ENCODE peak calls at places on chromosomes 5 and 9, in eight cellular contexts. One of them, this sample, is unnamed. For H3K36me3, the result is how much of the 10 kb centered on the place peaks cover.

GRCh38 chr9:78566948-78567675 is 270.2 kb downstream of the PSAT1 start:
- DNase-seq in tibial artery: no peak
- DNase-seq in body of pancreas: no peak
- DNase-seq in heart right ventricle: no peak
- DNase-seq in colonic mucosa: no peak
- DNase-seq in left ventricle myocardium inferior: no peak
- DNase-seq in right lobe of liver: no peak
- DNase-seq in adrenal gland: no peak
- DNase-seq in this sample: no peak

GRCh38 chr9:125401317-125401716 is 139.7 kb downstream of the GAPVD1 start:
- DNase-seq in adrenal gland: no peak
- DNase-seq in heart right ventricle: no peak
- DNase-seq in left ventricle myocardium inferior: no peak
- DNase-seq in tibial artery: no peak
- DNase-seq in body of pancreas: no peak
- DNase-seq in right lobe of liver: no peak
- DNase-seq in colonic mucosa: no peak
- DNase-seq in this sample: no peak

GRCh38 chr5:143200781-143201398 is 202.6 kb downstream of the NR3C1 start:
- DNase-seq in tibial artery: no peak
- DNase-seq in left ventricle myocardium inferior: peak
- DNase-seq in heart right ventricle: peak
- DNase-seq in body of pancreas: no peak
- DNase-seq in right lobe of liver: no peak
- DNase-seq in adrenal gland: peak
- DNase-seq in colonic mucosa: no peak
- DNase-seq in this sample: peak

GRCh38 chr5:76326559-76327351 is 76.3 kb upstream of the IQGAP2 start:
- DNase-seq in colonic mucosa: no peak
- DNase-seq in heart right ventricle: no peak
- DNase-seq in adrenal gland: no peak
- DNase-seq in tibial artery: no peak
- DNase-seq in body of pancreas: no peak
- DNase-seq in right lobe of liver: no peak
- DNase-seq in left ventricle myocardium inferior: no peak
- DNase-seq in this sample: no peak

GRCh38 chr5:154842689-154843530 is 7.5 kb downstream of the FAXDC2 start:
- DNase-seq in body of pancreas: no peak
- DNase-seq in colonic mucosa: no peak
- DNase-seq in heart right ventricle: no peak
- DNase-seq in tibial artery: no peak
- DNase-seq in right lobe of liver: no peak
- DNase-seq in left ventricle myocardium inferior: no peak
- DNase-seq in adrenal gland: no peak
- DNase-seq in this sample: no peak

GRCh38 chr5:73158313-73158712 is 14.7 kb upstream of the TMEM174 start:
- DNase-seq in left ventricle myocardium inferior: no peak
- DNase-seq in adrenal gland: no peak
- DNase-seq in right lobe of liver: no peak
- DNase-seq in tibial artery: no peak
- DNase-seq in colonic mucosa: no peak
- DNase-seq in body of pancreas: no peak
- DNase-seq in heart right ventricle: no peak
- DNase-seq in this sample: no peak

GRCh38 chr9:104841601-104842106 is 77.7 kb downstream of the NIPSNAP3B start:
- DNase-seq in heart right ventricle: no peak
- DNase-seq in tibial artery: no peak
- DNase-seq in body of pancreas: no peak
- DNase-seq in left ventricle myocardium inferior: no peak
- DNase-seq in right lobe of liver: peak
- DNase-seq in adrenal gland: no peak
- DNase-seq in colonic mucosa: no peak
- DNase-seq in this sample: no peak

GRCh38 chr9:133063159-133063499 is 1.3 kb downstream of the CEL start:
- DNase-seq in tibial artery: no peak
- DNase-seq in body of pancreas: no peak
- DNase-seq in colonic mucosa: no peak
- DNase-seq in left ventricle myocardium inferior: no peak
- DNase-seq in heart right ventricle: no peak
- DNase-seq in right lobe of liver: no peak
- DNase-seq in adrenal gland: no peak
- DNase-seq in this sample: no peak

GRCh38 chr5:27171696-27172362 is 133.4 kb upstream of the CDH9 start:
- DNase-seq in adrenal gland: no peak
- DNase-seq in left ventricle myocardium inferior: no peak
- DNase-seq in colonic mucosa: no peak
- DNase-seq in heart right ventricle: no peak
- DNase-seq in tibial artery: no peak
- DNase-seq in body of pancreas: no peak
- DNase-seq in right lobe of liver: no peak
- DNase-seq in this sample: no peak

GRCh38 chr9:116389546-116390305 is 236.1 kb downstream of the PAPPA start:
- DNase-seq in adrenal gland: no peak
- DNase-seq in body of pancreas: no peak
- DNase-seq in colonic mucosa: no peak
- DNase-seq in right lobe of liver: no peak
- DNase-seq in tibial artery: no peak
- DNase-seq in left ventricle myocardium inferior: no peak
- DNase-seq in heart right ventricle: no peak
- DNase-seq in this sample: no peak

GRCh38 chr5:109409061-109409843 is 522 bp downstream of the PJA2 start:
- DNase-seq in left ventricle myocardium inferior: peak
- DNase-seq in adrenal gland: peak
- DNase-seq in heart right ventricle: peak
- DNase-seq in colonic mucosa: peak
- DNase-seq in body of pancreas: peak
- DNase-seq in tibial artery: peak
- DNase-seq in right lobe of liver: peak
- DNase-seq in this sample: peak

GRCh38 chr5:126368239-126368812 is 54.9 kb upstream of the GRAMD2B start:
- DNase-seq in heart right ventricle: no peak
- DNase-seq in right lobe of liver: no peak
- DNase-seq in colonic mucosa: no peak
- DNase-seq in left ventricle myocardium inferior: no peak
- DNase-seq in body of pancreas: no peak
- DNase-seq in tibial artery: no peak
- DNase-seq in adrenal gland: no peak
- DNase-seq in this sample: no peak

GRCh38 chr9:4831119-4831518 is 38.4 kb downstream of the RCL1 start:
- DNase-seq in colonic mucosa: no peak
- DNase-seq in heart right ventricle: no peak
- DNase-seq in tibial artery: no peak
- DNase-seq in right lobe of liver: no peak
- DNase-seq in left ventricle myocardium inferior: no peak
- DNase-seq in adrenal gland: no peak
- DNase-seq in body of pancreas: no peak
- DNase-seq in this sample: no peak

GRCh38 chr5:39208471-39208870 is 10.9 kb downstream of the FYB1 start:
- DNase-seq in heart right ventricle: no peak
- DNase-seq in left ventricle myocardium inferior: no peak
- DNase-seq in tibial artery: no peak
- DNase-seq in right lobe of liver: no peak
- DNase-seq in adrenal gland: no peak
- DNase-seq in colonic mucosa: no peak
- DNase-seq in body of pancreas: no peak
- DNase-seq in this sample: no peak

GRCh38 chr9:18717751-18718150 is 243.8 kb downstream of the ADAMTSL1 start:
- DNase-seq in left ventricle myocardium inferior: no peak
- DNase-seq in body of pancreas: no peak
- DNase-seq in tibial artery: no peak
- DNase-seq in right lobe of liver: no peak
- DNase-seq in colonic mucosa: no peak
- DNase-seq in adrenal gland: no peak
- DNase-seq in heart right ventricle: no peak
- DNase-seq in this sample: no peak

GRCh38 chr5:174045470-174046025 is at the start of gene NSG2:
- DNase-seq in tibial artery: no peak
- DNase-seq in colonic mucosa: peak
- DNase-seq in heart right ventricle: peak
- DNase-seq in right lobe of liver: peak
- DNase-seq in left ventricle myocardium inferior: peak
- DNase-seq in body of pancreas: peak
- DNase-seq in adrenal gland: peak
- DNase-seq in this sample: peak

GRCh38 chr5:31133488-31133887 is 60.0 kb upstream of the CDH6 start:
- DNase-seq in body of pancreas: no peak
- DNase-seq in heart right ventricle: no peak
- DNase-seq in right lobe of liver: no peak
- DNase-seq in left ventricle myocardium inferior: no peak
- DNase-seq in colonic mucosa: no peak
- DNase-seq in tibial artery: no peak
- DNase-seq in adrenal gland: no peak
- DNase-seq in this sample: no peak

GRCh38 chr9:132638240-132638639 is 31.5 kb downstream of the DDX31 start:
- DNase-seq in heart right ventricle: no peak
- DNase-seq in colonic mucosa: no peak
- DNase-seq in tibial artery: no peak
- DNase-seq in right lobe of liver: no peak
- DNase-seq in body of pancreas: no peak
- DNase-seq in adrenal gland: no peak
- DNase-seq in left ventricle myocardium inferior: no peak
- DNase-seq in this sample: no peak

GRCh38 chr9:134662143-134662876 is 20.7 kb downstream of the COL5A1 start:
- DNase-seq in left ventricle myocardium inferior: peak
- DNase-seq in tibial artery: peak
- DNase-seq in heart right ventricle: peak
- DNase-seq in right lobe of liver: no peak
- DNase-seq in colonic mucosa: peak
- DNase-seq in body of pancreas: no peak
- DNase-seq in adrenal gland: peak
- DNase-seq in this sample: peak

GRCh38 chr9:137046094-137046787 is at the start of gene NPDC1:
- DNase-seq in right lobe of liver: peak
- DNase-seq in body of pancreas: peak
- DNase-seq in left ventricle myocardium inferior: peak
- DNase-seq in colonic mucosa: peak
- DNase-seq in tibial artery: peak
- DNase-seq in heart right ventricle: peak
- DNase-seq in adrenal gland: peak
- DNase-seq in this sample: peak

GRCh38 chr5:128345247-128345646 is 192.8 kb downstream of the FBN2 start:
- DNase-seq in right lobe of liver: no peak
- DNase-seq in body of pancreas: no peak
- DNase-seq in tibial artery: no peak
- DNase-seq in left ventricle myocardium inferior: no peak
- DNase-seq in colonic mucosa: no peak
- DNase-seq in adrenal gland: no peak
- DNase-seq in heart right ventricle: no peak
- DNase-seq in this sample: peak

GRCh38 chr5:128338649-128339048 is 199.4 kb downstream of the FBN2 start:
- DNase-seq in tibial artery: no peak
- DNase-seq in heart right ventricle: peak
- DNase-seq in left ventricle myocardium inferior: peak
- DNase-seq in colonic mucosa: no peak
- DNase-seq in adrenal gland: no peak
- DNase-seq in body of pancreas: no peak
- DNase-seq in right lobe of liver: no peak
- DNase-seq in this sample: peak

GRCh38 chr5:128339585-128339984 is 198.5 kb downstream of the FBN2 start:
- DNase-seq in colonic mucosa: no peak
- DNase-seq in adrenal gland: no peak
- DNase-seq in body of pancreas: no peak
- DNase-seq in left ventricle myocardium inferior: no peak
- DNase-seq in right lobe of liver: no peak
- DNase-seq in heart right ventricle: no peak
- DNase-seq in tibial artery: no peak
- DNase-seq in this sample: no peak

GRCh38 chr5:128346038-128346437 is 192.0 kb downstream of the FBN2 start:
- DNase-seq in heart right ventricle: no peak
- DNase-seq in adrenal gland: no peak
- DNase-seq in right lobe of liver: no peak
- DNase-seq in body of pancreas: no peak
- DNase-seq in left ventricle myocardium inferior: no peak
- DNase-seq in colonic mucosa: no peak
- DNase-seq in tibial artery: no peak
- DNase-seq in this sample: no peak

GRCh38 chr5:128341056-128341455 is 197.0 kb downstream of the FBN2 start:
- DNase-seq in tibial artery: no peak
- DNase-seq in adrenal gland: no peak
- DNase-seq in right lobe of liver: no peak
- DNase-seq in heart right ventricle: no peak
- DNase-seq in left ventricle myocardium inferior: no peak
- DNase-seq in colonic mucosa: no peak
- DNase-seq in body of pancreas: no peak
- DNase-seq in this sample: no peak
- H3K36me3 ChIP-seq in tibial artery: under half
- H3K36me3 ChIP-seq in adrenal gland: under half
- H3K36me3 ChIP-seq in right lobe of liver: under half
- H3K36me3 ChIP-seq in heart right ventricle: under half
- H3K36me3 ChIP-seq in left ventricle myocardium inferior: under half
- H3K36me3 ChIP-seq in colonic mucosa: under half
- H3K36me3 ChIP-seq in body of pancreas: under half
- H3K36me3 ChIP-seq in this sample: under half

GRCh38 chr9:127810378-127811187 is 7.9 kb downstream of the FPGS start:
- DNase-seq in tibial artery: no peak
- DNase-seq in right lobe of liver: no peak
- DNase-seq in body of pancreas: no peak
- DNase-seq in adrenal gland: no peak
- DNase-seq in colonic mucosa: no peak
- DNase-seq in left ventricle myocardium inferior: no peak
- DNase-seq in heart right ventricle: no peak
- DNase-seq in this sample: no peak
- H3K36me3 ChIP-seq in tibial artery: half or more
- H3K36me3 ChIP-seq in right lobe of liver: under half
- H3K36me3 ChIP-seq in body of pancreas: under half
- H3K36me3 ChIP-seq in adrenal gland: under half
- H3K36me3 ChIP-seq in colonic mucosa: under half
- H3K36me3 ChIP-seq in left ventricle myocardium inferior: half or more
- H3K36me3 ChIP-seq in heart right ventricle: under half
- H3K36me3 ChIP-seq in this sample: under half

GRCh38 chr9:106928350-106928749 is 65.4 kb downstream of the ZNF462 start:
- DNase-seq in heart right ventricle: no peak
- DNase-seq in body of pancreas: no peak
- DNase-seq in right lobe of liver: no peak
- DNase-seq in colonic mucosa: no peak
- DNase-seq in tibial artery: no peak
- DNase-seq in adrenal gland: no peak
- DNase-seq in left ventricle myocardium inferior: no peak
- DNase-seq in this sample: no peak
- H3K36me3 ChIP-seq in heart right ventricle: under half
- H3K36me3 ChIP-seq in body of pancreas: under half
- H3K36me3 ChIP-seq in right lobe of liver: under half
- H3K36me3 ChIP-seq in colonic mucosa: under half
- H3K36me3 ChIP-seq in tibial artery: under half
- H3K36me3 ChIP-seq in adrenal gland: under half
- H3K36me3 ChIP-seq in left ventricle myocardium inferior: half or more
- H3K36me3 ChIP-seq in this sample: under half

DNA sequence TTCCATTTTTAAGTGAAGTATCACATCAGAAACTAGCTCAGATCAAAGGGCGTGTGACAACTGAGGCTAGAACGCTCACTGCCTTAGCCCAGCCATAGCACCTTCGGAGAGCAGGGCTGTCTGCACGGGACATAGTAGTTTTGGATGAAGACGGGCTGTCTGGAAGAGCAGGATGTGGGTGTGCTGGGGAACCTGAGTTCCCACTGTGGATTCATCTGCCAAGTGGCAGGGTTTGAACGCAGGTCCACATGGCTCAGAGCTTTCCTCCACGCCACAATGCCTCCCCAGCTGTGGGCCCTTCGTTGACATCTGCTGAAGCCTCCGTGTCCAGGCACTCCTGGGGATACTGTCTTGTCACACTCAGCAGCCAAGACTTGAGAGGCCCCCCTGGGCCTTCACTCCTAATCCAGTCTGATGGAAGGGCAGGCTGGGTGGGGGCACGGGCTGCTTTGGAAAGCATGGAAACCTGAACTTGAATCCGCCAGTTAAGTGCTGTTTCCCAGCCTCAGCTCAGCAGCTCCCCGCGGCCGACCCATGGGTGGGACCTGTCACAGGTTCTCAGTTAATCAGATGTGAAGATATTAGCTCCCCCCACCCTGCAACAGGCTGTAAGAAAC is 228.1 kb downstream of the FANCC start:
- DNase-seq in heart right ventricle: no peak
- DNase-seq in left ventricle myocardium inferior: no peak
- DNase-seq in right lobe of liver: peak
- DNase-seq in adrenal gland: no peak
- DNase-seq in colonic mucosa: no peak
- DNase-seq in body of pancreas: peak
- DNase-seq in tibial artery: peak
- DNase-seq in this sample: no peak
- H3K36me3 ChIP-seq in heart right ventricle: under half
- H3K36me3 ChIP-seq in left ventricle myocardium inferior: under half
- H3K36me3 ChIP-seq in right lobe of liver: under half
- H3K36me3 ChIP-seq in adrenal gland: under half
- H3K36me3 ChIP-seq in colonic mucosa: under half
- H3K36me3 ChIP-seq in body of pancreas: under half
- H3K36me3 ChIP-seq in tibial artery: under half
- H3K36me3 ChIP-seq in this sample: under half

This sample was measured in heart left ventricle.